ENCODE peak calls at places on chromosomes 4 and X, in nine cellular contexts. X, F, G, V, J, S, M, W and T are unnamed samples.

GRCh38 chr4:48985976-48986653 is at the start of gene CWH43:
- DNase-seq in V (no peak), G (no peak), M (no peak), J (no peak), S (no peak), F (peak; percentile 77), X (no peak), W (no peak), T (no peak)

GRCh38 chr4:20126906-20127305 is 124.8 kb upstream of the SLIT2 start:
- DNase-seq in M (peak; percentile 24), V (no peak), F (no peak), X (no peak), S (peak; percentile 65), W (peak; percentile 8), G (no peak), J (no peak), T (no peak)

GRCh38 chr4:179530953-179531352 is 2088.7 kb upstream of the AGA start:
- DNase-seq in M (no peak), F (no peak), X (no peak), S (no peak), J (no peak), G (no peak), V (no peak), W (peak; percentile 34), T (no peak)

GRCh38 chrX:103276581-103277002 is at the start of gene TCEAL5:
- DNase-seq in J (no peak), M (no peak), W (no peak), X (no peak), F (peak; percentile 22), V (no peak), G (no peak), S (no peak), T (no peak)

GRCh38 chr4:150960818-150961217 is 54.3 kb downstream of the LRBA start:
- DNase-seq in V (no peak), W (peak; percentile 31), S (no peak), F (peak; percentile 44), X (no peak), J (no peak), G (peak; percentile 8), M (peak; percentile 25), T (peak; percentile 81)

GRCh38 chrX:119682019-119682989 is 10.7 kb downstream of the SEPTIN6 start:
- DNase-seq in X (no peak), M (no peak), G (peak; percentile 81), S (no peak), V (no peak), W (no peak), J (peak; percentile 37), F (no peak), T (no peak)

GRCh38 chr4:100299019-100299418 is 108.8 kb upstream of the DDIT4L start:
- DNase-seq in W (peak; percentile 96), J (no peak), M (peak; percentile 85), X (no peak), V (no peak), G (no peak), F (no peak), S (peak; percentile 99), T (no peak)

GRCh38 chr4:5448286-5448685 is 260.1 kb downstream of the EVC2 start:
- DNase-seq in S (no peak), G (no peak), V (no peak), X (no peak), W (no peak), J (no peak), M (no peak), F (no peak), T (no peak)

GRCh38 chrX:30910124-30910860 is 21.2 kb upstream of the TAB3 start:
- DNase-seq in M (peak; percentile 7), S (peak; percentile 21), F (no peak), G (no peak), X (no peak), V (no peak), J (no peak), W (peak; percentile 5), T (peak; percentile 42)

GRCh38 chr4:81084029-81084428 is 53.5 kb downstream of the BMP3 start:
- DNase-seq in G (no peak), V (no peak), X (no peak), M (peak; percentile 54), W (peak; percentile 53), J (no peak), S (peak; percentile 15), F (no peak), T (no peak)

GRCh38 chr4:168475745-168476144 is 4.5 kb downstream of the DDX60L start:
- DNase-seq in S (no peak), M (no peak), G (no peak), F (peak; percentile 25), X (no peak), J (no peak), W (no peak), V (no peak), T (peak; percentile 22)

GRCh38 chrX:96619588-96619987 is 65.1 kb upstream of the DIAPH2 start:
- DNase-seq in G (no peak), F (no peak), W (peak; percentile 11), M (no peak), X (no peak), S (no peak), J (no peak), V (no peak), T (no peak)

GRCh38 chr4:28774344-28774743 is 1913.7 kb downstream of the STIM2 start:
- DNase-seq in G (no peak), V (no peak), F (no peak), M (no peak), S (no peak), J (no peak), W (no peak), X (no peak), T (no peak)

GRCh38 chrX:103817502-103817901 is 14.6 kb downstream of the RAB9B start:
- DNase-seq in X (peak; percentile 51), V (no peak), J (peak; percentile 14), M (peak; percentile 31), G (peak; percentile 54), S (no peak), W (peak; percentile 60), F (no peak), T (peak; percentile 45)

GRCh38 chrX:153643431-153644351 is 3.3 kb upstream of the DUSP9 start:
- DNase-seq in J (no peak), M (no peak), S (no peak), X (no peak), G (no peak), V (no peak), F (no peak), W (no peak), T (peak; percentile 13)

GRCh38 chrX:87788976-87789375 is 271.4 kb downstream of the KLHL4 start:
- DNase-seq in F (no peak), J (no peak), S (no peak), M (no peak), V (no peak), X (no peak), G (no peak), W (no peak), T (no peak)

GRCh38 chr4:6225469-6225868 is 25.1 kb upstream of the JAKMIP1 start:
- DNase-seq in V (no peak), W (peak; percentile 4), X (no peak), F (no peak), G (peak; percentile 6), M (peak; percentile 19), J (no peak), S (peak; percentile 6), T (peak; percentile 4)

GRCh38 chr4:109729155-109729562 is 711 bp downstream of the PLA2G12A start:
- DNase-seq in W (peak; percentile 34), S (no peak), G (no peak), V (no peak), J (no peak), M (no peak), X (no peak), F (no peak), T (peak; percentile 76)

GRCh38 chr4:62571494-62571893 is 1371.4 kb downstream of the ADGRL3 start:
- DNase-seq in V (no peak), S (no peak), G (no peak), F (no peak), M (no peak), W (no peak), X (no peak), J (no peak), T (no peak)

GRCh38 chr4:182245541-182246245 is 2.5 kb downstream of the TENM3 start:
- DNase-seq in M (no peak), S (peak; percentile 13), W (peak; percentile 15), G (no peak), F (no peak), V (no peak), J (no peak), X (no peak), T (no peak)

GRCh38 chr4:42570221-42570620 is 86.7 kb downstream of the ATP8A1 start:
- DNase-seq in X (peak; percentile 17), F (no peak), V (no peak), J (no peak), S (no peak), W (no peak), M (no peak), G (no peak), T (no peak)

GRCh38 chr4:108172780-108173598 is 4.3 kb upstream of the LEF1 start:
- DNase-seq in X (peak; percentile 89), S (no peak), W (peak; percentile 69), G (peak; percentile 69), J (peak; percentile 73), V (no peak), M (peak; percentile 22), F (peak; percentile 76), T (peak; percentile 74)

GRCh38 chr4:72971572-72971971 is 97.9 kb downstream of the COX18 start:
- DNase-seq in S (peak; percentile 66), X (no peak), W (peak; percentile 54), F (no peak), J (no peak), G (no peak), M (peak; percentile 49), V (no peak), T (no peak)

GRCh38 chrX:154376768-154377167 is 2.3 kb upstream of the EMD start:
- DNase-seq in X (no peak), F (no peak), M (no peak), S (no peak), V (no peak), W (peak; percentile 55), G (no peak), J (no peak), T (no peak)

GRCh38 chrX:153449306-153450113 is 3.7 kb upstream of the TREX2 start:
- DNase-seq in W (no peak), S (no peak), X (no peak), M (no peak), G (no peak), F (no peak), V (no peak), J (no peak), T (no peak)

GRCh38 chr4:4289575-4289929 is 402 bp downstream of the LYAR start:
- DNase-seq in X (no peak), F (no peak), G (no peak), S (no peak), W (no peak), V (no peak), J (peak; percentile 22), M (no peak), T (no peak)

GRCh38 chr4:42397256-42397634 is at the start of gene SHISA3:
- DNase-seq in M (no peak), J (peak; percentile 46), G (no peak), S (no peak), F (peak; percentile 76), X (no peak), V (no peak), W (peak; percentile 32), T (peak; percentile 16)

GRCh38 chr4:8590546-8590880 is 2.1 kb upstream of the CPZ start:
- DNase-seq in G (no peak), F (peak; percentile 24), S (no peak), W (no peak), V (no peak), M (no peak), X (no peak), J (no peak), T (no peak)